ENCODE peak calls at places on chromosomes 6 and 20, in eight cellular contexts. M is PC-3, W is fibroblast of lung, X is K562, B is GM23338, O is neural progenitor cell, V is hepatocyte, H is astrocyte. L is an unnamed sample. For H3K79me2, the result is how much of the 10 kb centered on the place peaks cover.

GRCh38 chr20:24163501-24163900 is 174.9 kb upstream of the GGTLC1 start:
- DNase-seq in V (no peak), H (no peak), M (no peak), B (no peak), O (no peak), X (no peak), W (no peak), L (no peak)

GRCh38 chr6:31898200-31899011 is 908 bp upstream of the EHMT2 start:
- DNase-seq in H (peak), X (peak), B (peak), M (peak), O (peak), W (peak), V (peak), L (peak)

GRCh38 chr6:55636406-55637102 is 57.6 kb upstream of the HMGCLL1 start:
- DNase-seq in X (no peak), H (peak), W (peak), V (peak), O (no peak), B (no peak), M (peak), L (peak)

GRCh38 chr6:22433745-22434144 is 135.6 kb upstream of the HDGFL1 start:
- DNase-seq in M (peak), O (no peak), B (no peak), H (no peak), W (no peak), X (no peak), V (no peak), L (no peak)

GRCh38 chr20:4944918-4945317 is 56.4 kb downstream of the SLC23A2 start:
- DNase-seq in M (no peak), O (no peak), X (no peak), V (no peak), H (no peak), W (no peak), B (no peak), L (no peak)

GRCh38 chr6:142074516-142074915 is 58.2 kb upstream of the GJE1 start:
- DNase-seq in X (no peak), W (no peak), B (no peak), M (no peak), O (no peak), H (no peak), V (no peak), L (no peak)

GRCh38 chr6:84779380-84779779 is 15.0 kb upstream of the TBX18 start:
- DNase-seq in M (peak), X (no peak), W (no peak), B (no peak), O (no peak), V (no peak), H (no peak), L (no peak)

GRCh38 chr6:25956231-25956630 is 6.4 kb upstream of the TRIM38 start:
- DNase-seq in W (no peak), O (no peak), V (no peak), X (no peak), H (no peak), B (no peak), M (no peak), L (no peak)

GRCh38 chr6:140541288-140541687 is 1166.8 kb upstream of the CITED2 start:
- DNase-seq in X (no peak), B (no peak), W (peak), V (no peak), O (no peak), H (peak), M (no peak), L (no peak)

GRCh38 chr20:5531318-5532081 is 214.7 kb upstream of the PROKR2 start:
- DNase-seq in O (no peak), V (no peak), W (peak), B (no peak), M (peak), H (peak), X (peak), L (peak)

GRCh38 chr20:36467076-36467999 is 74.0 kb upstream of the MYL9 start:
- DNase-seq in B (no peak), O (no peak), M (peak), H (no peak), V (peak), X (peak), W (peak), L (no peak)

GRCh38 chr20:61522498-61523090 is 270.5 kb downstream of the CDH4 start:
- DNase-seq in M (no peak), O (no peak), W (no peak), V (no peak), H (no peak), X (no peak), B (no peak), L (no peak)

GRCh38 chr20:6426287-6426891 is 303.6 kb upstream of the FERMT1 start:
- DNase-seq in B (no peak), H (no peak), M (no peak), O (no peak), W (no peak), X (no peak), V (no peak), L (no peak)

GRCh38 chr6:170279977-170280688 is 10.7 kb downstream of the DLL1 start:
- DNase-seq in M (peak), V (peak), B (no peak), X (no peak), W (no peak), H (no peak), O (no peak), L (peak)

GRCh38 chr20:37231970-37232620 is 29.5 kb downstream of the GHRH start:
- DNase-seq in M (no peak), V (no peak), B (no peak), H (no peak), O (peak), W (peak), X (no peak), L (no peak)

GRCh38 chr6:168785720-168786511 is 344.9 kb downstream of the SMOC2 start:
- DNase-seq in H (no peak), O (no peak), V (no peak), X (no peak), M (no peak), B (peak), W (no peak), L (no peak)

GRCh38 chr20:33370296-33370695 is 31.0 kb downstream of the CDK5RAP1 start:
- DNase-seq in W (peak), M (no peak), V (no peak), B (no peak), H (no peak), X (no peak), O (no peak), L (no peak)

GRCh38 chr6:155040154-155040553 is 45.0 kb downstream of the TIAM2 start:
- DNase-seq in H (no peak), V (no peak), M (no peak), X (no peak), B (peak), O (no peak), W (no peak), L (no peak)

GRCh38 chr6:3367630-3368029 is 89.2 kb downstream of the SLC22A23 start:
- DNase-seq in O (no peak), V (no peak), W (no peak), B (no peak), H (no peak), X (no peak), M (no peak), L (no peak)

GRCh38 chr6:45445749-45446454 is 68.2 kb upstream of the SUPT3H start:
- DNase-seq in H (peak), W (peak), O (no peak), B (peak), X (peak), M (peak), V (peak), L (peak)

GRCh38 chr20:11958852-11959251 is 41.2 kb downstream of the BTBD3 start:
- DNase-seq in W (peak), V (no peak), B (peak), M (no peak), O (no peak), H (no peak), X (no peak), L (no peak)

GRCh38 chr20:19185083-19185482 is 27.4 kb upstream of the SLC24A3 start:
- DNase-seq in O (no peak), V (no peak), X (no peak), W (no peak), B (no peak), M (peak), H (no peak), L (no peak)

GRCh38 chr20:33443006-33443511 is 504 bp downstream of the SNTA1 start:
- DNase-seq in M (no peak), V (peak), W (no peak), H (no peak), X (peak), O (no peak), B (peak), L (no peak)

GRCh38 chr20:37226889-37227288 is 34.7 kb downstream of the GHRH start:
- DNase-seq in M (no peak), B (no peak), W (peak), H (peak), X (no peak), O (no peak), V (no peak), L (no peak)

DNA sequence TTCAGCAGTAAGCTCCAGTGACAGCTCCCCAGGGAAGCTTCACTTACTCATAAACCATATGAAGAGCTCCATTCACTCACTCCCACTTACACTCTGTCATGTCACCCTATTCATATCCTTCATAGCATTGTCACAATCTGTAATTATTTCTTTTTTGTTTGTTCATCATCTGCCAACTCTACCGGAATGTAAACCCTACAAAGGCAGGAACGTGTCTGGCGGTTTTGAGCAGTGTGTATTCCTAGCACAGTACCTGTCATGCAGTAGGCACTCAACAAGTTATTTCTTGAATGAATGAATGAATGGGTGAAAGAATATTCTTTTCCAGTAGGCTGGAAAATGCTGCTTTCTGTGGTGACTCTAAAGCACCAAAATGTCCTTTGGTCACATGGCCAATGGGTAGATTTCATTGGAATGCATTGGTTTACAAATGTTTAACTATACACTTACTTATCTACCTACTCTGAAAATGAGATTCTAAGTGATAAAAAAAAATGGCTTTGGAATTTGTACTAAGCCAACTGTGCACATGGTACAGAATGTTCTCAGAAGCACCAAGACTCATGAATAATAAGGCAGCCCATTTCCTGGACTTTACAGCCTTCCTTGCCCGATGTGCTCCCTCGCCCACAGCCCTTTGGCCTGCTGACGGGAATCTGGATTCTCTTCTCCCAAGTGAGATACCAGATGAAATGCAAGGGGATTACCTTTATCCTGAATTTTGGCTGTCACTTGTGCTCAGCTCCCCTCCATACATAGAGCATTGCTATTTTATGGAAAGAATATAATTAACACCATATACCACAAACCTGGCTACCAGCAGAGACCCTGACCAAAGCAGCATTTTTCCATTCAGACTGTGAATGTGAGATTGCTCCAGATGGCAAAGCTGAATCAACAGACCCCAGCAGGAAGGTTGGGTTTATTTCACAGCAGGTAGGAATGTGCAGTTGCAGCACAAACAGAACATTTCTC is 273.3 kb downstream of the ALDH8A1 start:
- DNase-seq in V (peak), B (no peak), H (peak), W (peak), O (no peak), X (no peak), M (no peak), L (no peak)
- TF ChIP-seq CTCF in V (no peak), B (no peak), H (peak), W (no peak), O (no peak), X (no peak), M (no peak), L (no peak)

GRCh38 chr20:47577271-47577670 is 75.6 kb downstream of the NCOA3 start:
- DNase-seq in V (no peak), B (no peak), H (no peak), M (no peak), X (no peak), O (no peak), W (no peak), L (no peak)
- H3K4me3 ChIP-seq in V (peak), B (no peak), H (no peak), M (peak), X (no peak), O (no peak), W (peak), L (peak)

GRCh38 chr6:81362246-81362645 is 390.2 kb downstream of the TENT5A start:
- DNase-seq in W (peak), V (no peak), M (peak), H (peak), B (no peak), X (no peak), O (no peak), L (no peak)
- H3K79me2 ChIP-seq in W (under half), V (under half), M (under half), H (under half), B (under half), X (under half), O (under half), L (under half)

DNA sequence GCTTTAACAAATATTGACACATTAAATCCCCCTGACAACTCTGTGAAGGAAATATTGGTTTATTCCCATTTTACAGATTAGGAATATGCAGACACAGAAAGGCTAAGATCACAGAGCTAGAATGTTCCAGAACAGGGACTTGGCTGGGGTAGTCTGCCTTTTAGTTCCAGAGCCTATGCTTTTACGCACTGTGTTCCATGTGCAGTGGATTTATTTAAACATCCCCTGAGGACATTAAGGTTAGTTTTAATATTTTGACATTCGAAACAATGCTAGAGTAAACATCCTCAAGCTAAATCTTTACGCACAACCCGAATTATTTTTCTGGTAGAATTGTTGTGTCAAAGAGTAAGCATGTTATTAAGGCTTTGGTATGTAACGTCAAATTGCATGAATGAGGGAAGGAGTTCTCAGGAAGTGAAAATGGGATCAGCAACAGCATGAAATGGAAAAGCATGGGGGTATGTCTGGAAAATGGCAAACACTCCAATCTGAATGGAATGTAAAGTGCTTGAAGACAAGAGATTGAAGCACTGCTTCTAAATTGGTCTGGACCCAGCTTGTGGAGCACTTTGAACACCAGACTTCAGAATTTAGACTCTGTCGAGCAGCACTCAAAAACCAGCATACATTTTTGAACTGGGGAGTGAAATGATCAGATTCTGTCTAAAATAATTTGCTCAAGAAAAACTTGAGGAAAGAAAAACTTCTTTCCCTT is 429.9 kb downstream of the CD83 start:
- DNase-seq in H (no peak), V (no peak), M (no peak), O (no peak), B (no peak), X (no peak), W (no peak), L (no peak)
- TF ChIP-seq CTCF in H (no peak), V (no peak), M (no peak), O (no peak), B (no peak), X (no peak), W (no peak), L (no peak)

DNA sequence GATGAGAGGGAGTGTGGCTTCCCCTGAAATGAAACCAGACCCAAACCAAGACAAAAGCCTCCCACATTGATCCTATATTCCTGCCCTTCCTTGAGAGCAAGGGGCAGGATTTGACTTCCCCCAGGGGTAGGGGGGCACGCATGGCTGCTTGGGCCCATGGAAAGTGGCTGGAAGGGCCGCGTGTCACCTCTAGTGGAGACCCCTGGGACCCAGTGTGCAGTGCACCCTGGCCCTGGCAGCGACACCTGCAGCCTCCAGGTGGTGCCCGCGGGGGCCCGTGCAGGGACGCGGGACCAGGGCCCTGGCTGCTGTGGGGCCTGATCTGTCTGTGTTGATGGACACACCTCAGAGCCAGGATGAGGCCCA is 18.0 kb upstream of the SLCO4A1 start:
- DNase-seq in B (peak), O (no peak), W (no peak), H (no peak), M (peak), X (no peak), V (peak), L (peak)
- H3K4me3 ChIP-seq in B (no peak), O (no peak), W (no peak), H (no peak), M (peak), X (no peak), V (no peak), L (peak)

DNA sequence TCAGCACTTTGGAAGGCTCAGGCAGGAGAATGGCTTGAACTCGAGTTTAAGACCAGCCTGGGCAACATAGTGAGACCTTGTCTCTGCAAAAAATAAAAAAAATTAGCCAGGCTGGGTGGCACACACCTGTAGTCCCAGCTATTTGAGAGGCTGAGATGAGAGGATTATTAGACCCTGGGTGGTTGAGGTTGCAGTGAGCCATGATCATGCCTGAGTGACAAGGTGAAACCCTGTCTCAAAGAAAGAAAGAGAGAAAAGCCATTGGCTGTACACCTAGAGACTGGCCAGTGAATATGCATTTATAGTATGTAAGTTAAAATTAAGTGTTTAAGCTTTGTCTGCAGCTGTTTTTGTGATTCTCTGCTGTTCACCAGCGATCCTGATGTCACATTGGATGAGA is 6.1 kb downstream of the RBCK1 start:
- DNase-seq in H (no peak), B (no peak), V (no peak), X (no peak), W (no peak), O (no peak), M (no peak), L (no peak)
- H3K79me2 ChIP-seq in H (under half), B (under half), V (half or more), X (under half), W (under half), O (under half), M (half or more), L (half or more)

DNA sequence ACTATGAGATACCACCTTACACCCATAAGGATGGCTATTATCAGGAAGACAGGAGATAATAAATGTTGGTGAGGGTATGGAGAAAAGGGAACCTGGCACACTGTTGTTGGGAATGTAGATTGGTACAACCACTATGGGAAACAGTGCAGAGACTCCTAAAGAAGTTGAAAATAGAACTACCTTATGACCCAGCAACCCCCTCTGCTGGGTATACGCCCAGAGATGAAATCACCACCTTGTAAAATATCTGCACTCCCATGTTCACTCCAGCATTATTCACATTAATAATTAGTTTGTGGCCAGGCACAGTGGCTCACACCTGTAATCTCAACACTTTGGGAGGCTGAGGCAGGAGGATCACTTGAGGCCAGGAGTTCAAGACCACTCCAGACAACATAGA is 26.8 kb downstream of the ZBTB9 start:
- DNase-seq in H (no peak), V (no peak), M (peak), X (no peak), B (no peak), O (no peak), W (no peak), L (no peak)
- TF ChIP-seq CTCF in H (no peak), V (no peak), M (peak), X (no peak), B (no peak), O (no peak), W (no peak), L (no peak)